ENCODE peak calls at places on chromosomes 3 and 15, in seven cellular contexts. G, Y, M, W, Q, N and X are unnamed samples.

GRCh38 chr15:73952913-73953750 is 26.9 kb downstream of the LOXL1 start:
- DNase-seq in G (no peak), Y (no peak), N (no peak), W (no peak), Q (no peak), M (no peak), X (peak)

GRCh38 chr3:150538324-150539208 is 7.7 kb downstream of the SERP1 start:
- DNase-seq in W (no peak), M (no peak), Y (no peak), N (no peak), G (no peak), Q (no peak), X (no peak)

GRCh38 chr15:78212546-78213424 is 21.6 kb downstream of the ACSBG1 start:
- DNase-seq in Y (no peak), M (no peak), G (no peak), N (peak), Q (peak), W (peak), X (no peak)

GRCh38 chr15:71705151-71705550 is 105.2 kb upstream of the NR2E3 start:
- DNase-seq in Q (peak), W (no peak), N (no peak), Y (no peak), M (no peak), G (no peak), X (no peak)

GRCh38 chr3:36631549-36631948 is 132.8 kb downstream of the DCLK3 start:
- DNase-seq in Q (no peak), M (no peak), G (no peak), Y (no peak), W (no peak), N (no peak), X (no peak)

GRCh38 chr3:53823026-53823955 is 22.9 kb downstream of the CHDH start:
- DNase-seq in Q (no peak), N (peak), Y (no peak), M (no peak), G (peak), W (peak), X (peak)

GRCh38 chr3:119322021-119322522 is 27.9 kb downstream of the ARHGAP31 start:
- DNase-seq in M (no peak), Y (no peak), Q (peak), G (no peak), W (no peak), N (no peak), X (no peak)

GRCh38 chr15:80068578-80068977 is 9.1 kb downstream of the ZFAND6 start:
- DNase-seq in M (no peak), Q (no peak), N (no peak), G (no peak), Y (no peak), W (no peak), X (no peak)

GRCh38 chr3:33146791-33147445 is 33.1 kb downstream of the CRTAP start:
- DNase-seq in M (no peak), W (no peak), Y (no peak), N (no peak), Q (peak), G (no peak), X (no peak)

GRCh38 chr3:53900666-53901331 is 9.1 kb upstream of the SELENOK start:
- DNase-seq in N (no peak), Q (no peak), Y (no peak), M (no peak), G (no peak), W (no peak), X (no peak)

GRCh38 chr15:96119734-96120133 is 210.8 kb upstream of the NR2F2 start:
- DNase-seq in N (no peak), M (no peak), G (no peak), W (peak), Y (no peak), Q (no peak), X (no peak)

GRCh38 chr3:6079518-6080179 is 781.3 kb upstream of the GRM7 start:
- DNase-seq in N (no peak), W (no peak), G (no peak), M (no peak), Y (no peak), Q (no peak), X (no peak)

GRCh38 chr3:127467386-127467785 is 123.1 kb downstream of the TPRA1 start:
- DNase-seq in W (no peak), M (no peak), Q (no peak), G (no peak), N (no peak), Y (no peak), X (no peak)

GRCh38 chr3:176939022-176939817 is 258.1 kb downstream of the TBL1XR1 start:
- DNase-seq in N (peak), G (peak), M (peak), W (no peak), Y (peak), Q (peak), X (no peak)

GRCh38 chr15:92845109-92845508 is 55.0 kb upstream of the CHD2 start:
- DNase-seq in Y (no peak), G (no peak), N (no peak), W (no peak), M (no peak), Q (peak), X (no peak)

GRCh38 chr3:102034639-102035038 is 185.3 kb downstream of the NFKBIZ start:
- DNase-seq in Y (no peak), G (no peak), M (no peak), Q (no peak), W (no peak), N (no peak), X (no peak)

GRCh38 chr3:189457201-189457607 is 174.0 kb upstream of the TP63 start:
- DNase-seq in W (no peak), Y (no peak), N (no peak), G (no peak), Q (no peak), M (no peak), X (no peak)

GRCh38 chr3:43699864-43700263 is 9.1 kb downstream of the ABHD5 start:
- DNase-seq in G (no peak), N (no peak), W (no peak), Y (no peak), Q (peak), M (no peak), X (no peak)

GRCh38 chr3:115100172-115100571 is 46.9 kb downstream of the ZBTB20 start:
- DNase-seq in M (peak), Y (peak), W (no peak), G (peak), N (no peak), Q (peak), X (no peak)

GRCh38 chr3:145698749-145699148 is 462.2 kb downstream of the PLOD2 start:
- DNase-seq in Y (no peak), Q (no peak), W (no peak), M (no peak), G (no peak), N (no peak), X (no peak)

GRCh38 chr3:72338082-72338941 is 509.9 kb downstream of the SHQ1 start:
- DNase-seq in M (no peak), Q (no peak), W (no peak), N (no peak), G (no peak), Y (no peak), X (no peak)

GRCh38 chr3:15271785-15272381 is 60.5 kb downstream of the SH3BP5 start:
- DNase-seq in M (no peak), Y (peak), G (peak), Q (no peak), N (peak), W (no peak), X (peak)

GRCh38 chr3:66355394-66355793 is 134.6 kb downstream of the SLC25A26 start:
- DNase-seq in W (no peak), N (no peak), Y (no peak), Q (no peak), G (no peak), M (no peak), X (no peak)

GRCh38 chr3:8727793-8728517 is 5.6 kb upstream of the CAV3 start:
- DNase-seq in G (no peak), M (no peak), Y (no peak), W (no peak), Q (no peak), N (no peak), X (no peak)